ENCODE peak calls at places on chromosomes 16 and 17, in four cellular contexts. One of them, this sample, is unnamed.

GRCh38 chr17:2582493-2582892 is 11.0 kb upstream of the PAFAH1B1 start:
- DNase-seq in CD4-positive, CD25-positive, alpha-beta regulatory T cell: no peak
- DNase-seq in HCT116: no peak
- DNase-seq in fibroblast of lung: no peak
- DNase-seq in this sample: no peak

GRCh38 chr16:56349711-56350161 is 75.6 kb downstream of the AMFR start:
- DNase-seq in HCT116: no peak
- DNase-seq in CD4-positive, CD25-positive, alpha-beta regulatory T cell: no peak
- DNase-seq in fibroblast of lung: no peak
- DNase-seq in this sample: no peak

GRCh38 chr17:48637323-48638260 is 11.4 kb upstream of the HOXB9 start:
- DNase-seq in HCT116: no peak
- DNase-seq in fibroblast of lung: peak; percentile 68
- DNase-seq in CD4-positive, CD25-positive, alpha-beta regulatory T cell: no peak
- DNase-seq in this sample: no peak

GRCh38 chr17:4994081-4994595 is 3.2 kb downstream of the INCA1 start:
- DNase-seq in HCT116: no peak
- DNase-seq in CD4-positive, CD25-positive, alpha-beta regulatory T cell: no peak
- DNase-seq in fibroblast of lung: no peak
- DNase-seq in this sample: no peak

GRCh38 chr16:75385507-75386152 is 47.7 kb downstream of the CFDP1 start:
- DNase-seq in fibroblast of lung: peak; percentile 80
- DNase-seq in CD4-positive, CD25-positive, alpha-beta regulatory T cell: peak; percentile 64
- DNase-seq in HCT116: peak; percentile 66
- DNase-seq in this sample: peak; percentile 75

GRCh38 chr17:39955726-39956225 is 7.0 kb upstream of the GSDMA start:
- DNase-seq in fibroblast of lung: no peak
- DNase-seq in CD4-positive, CD25-positive, alpha-beta regulatory T cell: no peak
- DNase-seq in HCT116: no peak
- DNase-seq in this sample: no peak

GRCh38 chr17:7912927-7913524 is 3.1 kb downstream of the RNF227 start:
- DNase-seq in CD4-positive, CD25-positive, alpha-beta regulatory T cell: peak; percentile 75
- DNase-seq in fibroblast of lung: peak; percentile 66
- DNase-seq in HCT116: peak; percentile 81
- DNase-seq in this sample: peak; percentile 85

GRCh38 chr16:10090816-10091215 is 91.4 kb downstream of the GRIN2A start:
- DNase-seq in CD4-positive, CD25-positive, alpha-beta regulatory T cell: no peak
- DNase-seq in HCT116: no peak
- DNase-seq in fibroblast of lung: peak; percentile 86
- DNase-seq in this sample: no peak

GRCh38 chr16:89142474-89143197 is 28.9 kb upstream of the CDH15 start:
- DNase-seq in CD4-positive, CD25-positive, alpha-beta regulatory T cell: no peak
- DNase-seq in HCT116: no peak
- DNase-seq in fibroblast of lung: no peak
- DNase-seq in this sample: no peak

GRCh38 chr16:10387378-10387681 is 1.5 kb downstream of the ATF7IP2 start:
- DNase-seq in CD4-positive, CD25-positive, alpha-beta regulatory T cell: no peak
- DNase-seq in fibroblast of lung: no peak
- DNase-seq in HCT116: no peak
- DNase-seq in this sample: no peak

GRCh38 chr17:2055494-2056220 is 754 bp downstream of the HIC1 start:
- DNase-seq in HCT116: no peak
- DNase-seq in fibroblast of lung: no peak
- DNase-seq in CD4-positive, CD25-positive, alpha-beta regulatory T cell: peak; percentile 19
- DNase-seq in this sample: no peak

GRCh38 chr17:77840576-77841160 is 117.8 kb upstream of the TNRC6C start:
- DNase-seq in CD4-positive, CD25-positive, alpha-beta regulatory T cell: no peak
- DNase-seq in HCT116: no peak
- DNase-seq in fibroblast of lung: no peak
- DNase-seq in this sample: no peak

GRCh38 chr16:14496047-14496770 is 133.9 kb downstream of the PARN start:
- DNase-seq in fibroblast of lung: no peak
- DNase-seq in CD4-positive, CD25-positive, alpha-beta regulatory T cell: no peak
- DNase-seq in HCT116: no peak
- DNase-seq in this sample: no peak

GRCh38 chr17:77495575-77495974 is 354.8 kb downstream of the SEC14L1 start:
- DNase-seq in fibroblast of lung: no peak
- DNase-seq in HCT116: no peak
- DNase-seq in CD4-positive, CD25-positive, alpha-beta regulatory T cell: no peak
- DNase-seq in this sample: no peak

GRCh38 chr16:65666132-65666869 is 544.4 kb upstream of the CDH11 start:
- DNase-seq in CD4-positive, CD25-positive, alpha-beta regulatory T cell: no peak
- DNase-seq in HCT116: no peak
- DNase-seq in fibroblast of lung: peak; percentile 62
- DNase-seq in this sample: no peak

GRCh38 chr16:90032664-90033346 is 13.5 kb upstream of the DBNDD1 start:
- DNase-seq in fibroblast of lung: peak; percentile 28
- DNase-seq in CD4-positive, CD25-positive, alpha-beta regulatory T cell: no peak
- DNase-seq in HCT116: no peak
- DNase-seq in this sample: no peak

GRCh38 chr16:31664683-31665482 is 137.2 kb downstream of the AHSP start:
- DNase-seq in HCT116: no peak
- DNase-seq in CD4-positive, CD25-positive, alpha-beta regulatory T cell: no peak
- DNase-seq in fibroblast of lung: peak; percentile 61
- DNase-seq in this sample: no peak
- H3K4me3 ChIP-seq in HCT116: no peak overlapping the region
- H3K4me3 ChIP-seq in CD4-positive, CD25-positive, alpha-beta regulatory T cell: no peak overlapping the region
- H3K4me3 ChIP-seq in fibroblast of lung: no peak overlapping the region
- H3K4me3 ChIP-seq in this sample: no peak overlapping the region

GRCh38 chr17:66966529-66967418 is 2.3 kb downstream of the CACNG4 start:
- DNase-seq in CD4-positive, CD25-positive, alpha-beta regulatory T cell: no peak
- DNase-seq in fibroblast of lung: no peak
- DNase-seq in HCT116: no peak
- DNase-seq in this sample: no peak
- H3K4me3 ChIP-seq in CD4-positive, CD25-positive, alpha-beta regulatory T cell: no peak overlapping the region
- H3K4me3 ChIP-seq in fibroblast of lung: no peak overlapping the region
- H3K4me3 ChIP-seq in HCT116: no peak overlapping the region
- H3K4me3 ChIP-seq in this sample: no peak overlapping the region

DNA sequence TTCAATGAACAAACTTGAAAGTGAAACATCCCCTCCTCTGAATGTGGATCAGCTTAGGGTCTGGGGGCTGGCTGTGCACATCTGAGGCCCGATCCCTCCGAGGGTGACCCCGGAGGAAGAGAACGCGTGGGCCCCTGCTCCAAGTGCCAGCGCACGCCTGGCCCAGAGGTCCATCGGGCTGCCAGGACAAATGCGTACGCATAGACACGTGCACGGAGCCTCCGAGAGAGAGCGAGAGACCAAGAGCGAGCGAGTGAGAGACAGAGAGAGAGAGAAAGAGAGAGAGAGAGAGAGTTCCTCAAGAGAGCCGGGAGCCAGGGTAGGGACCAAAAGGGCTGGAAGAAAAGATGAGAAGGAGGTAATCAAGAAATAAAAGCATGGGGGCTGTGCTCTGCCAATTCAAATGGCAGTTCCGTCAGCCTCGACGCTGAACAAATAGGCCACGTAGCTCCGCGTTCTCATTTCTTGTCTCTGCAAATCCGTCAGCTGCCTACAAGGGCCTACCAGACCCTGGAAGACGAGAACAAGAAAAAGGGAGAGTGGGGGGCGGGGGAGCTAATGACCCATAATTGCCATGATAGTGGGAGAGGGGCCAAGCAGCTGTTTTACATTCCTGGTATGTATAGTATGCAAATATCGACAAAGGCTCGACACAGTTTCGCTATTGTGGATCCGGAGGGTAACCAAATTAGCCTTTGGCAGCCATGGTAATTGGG is 435.3 kb upstream of the ZFHX3 start:
- DNase-seq in HCT116: no peak
- DNase-seq in fibroblast of lung: no peak
- DNase-seq in CD4-positive, CD25-positive, alpha-beta regulatory T cell: no peak
- DNase-seq in this sample: no peak
- H3K4me3 ChIP-seq in HCT116: no peak overlapping the region
- H3K4me3 ChIP-seq in fibroblast of lung: no peak overlapping the region
- H3K4me3 ChIP-seq in CD4-positive, CD25-positive, alpha-beta regulatory T cell: no peak overlapping the region
- H3K4me3 ChIP-seq in this sample: no peak overlapping the region

GRCh38 chr16:57680842-57681241 is 12.7 kb downstream of the ADGRG3 start:
- DNase-seq in HCT116: no peak
- DNase-seq in CD4-positive, CD25-positive, alpha-beta regulatory T cell: no peak
- DNase-seq in fibroblast of lung: no peak
- DNase-seq in this sample: no peak

GRCh38 chr16:57684626-57685358 is 9.8 kb upstream of the DRC7 start:
- DNase-seq in CD4-positive, CD25-positive, alpha-beta regulatory T cell: no peak
- DNase-seq in HCT116: no peak
- DNase-seq in fibroblast of lung: no peak
- DNase-seq in this sample: no peak

GRCh38 chr16:57683599-57684545 is 10.7 kb upstream of the DRC7 start:
- DNase-seq in CD4-positive, CD25-positive, alpha-beta regulatory T cell: no peak
- DNase-seq in fibroblast of lung: no peak
- DNase-seq in HCT116: no peak
- DNase-seq in this sample: no peak

GRCh38 chr16:57681950-57682728 is 12.5 kb upstream of the DRC7 start:
- DNase-seq in CD4-positive, CD25-positive, alpha-beta regulatory T cell: no peak
- DNase-seq in HCT116: no peak
- DNase-seq in fibroblast of lung: no peak
- DNase-seq in this sample: no peak

DNA sequence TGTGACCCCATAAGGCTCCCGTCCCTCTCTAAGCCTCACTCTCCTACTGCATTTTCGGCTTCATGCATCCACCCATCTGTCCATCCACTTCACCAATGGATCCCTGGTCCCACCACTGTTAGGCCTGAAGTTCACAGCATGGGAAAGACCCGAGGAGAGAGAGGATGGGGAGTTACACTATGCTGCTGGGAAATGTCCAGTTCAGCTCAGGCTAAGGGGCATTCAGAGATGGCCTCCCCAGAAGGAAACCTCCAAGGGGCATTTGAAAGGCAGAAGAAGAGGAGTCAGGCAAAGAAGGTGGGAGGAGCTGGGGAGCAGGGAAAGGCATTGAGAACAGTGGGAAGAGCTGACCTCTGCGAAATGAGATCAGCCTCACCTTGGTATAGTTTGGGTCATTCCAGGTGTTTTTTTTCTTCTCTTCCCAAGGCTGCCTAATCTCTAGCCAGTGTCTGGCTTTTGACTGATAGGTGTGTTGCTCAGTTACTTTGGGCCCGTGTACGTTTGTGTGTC is 11.7 kb upstream of the DRC7 start:
- DNase-seq in CD4-positive, CD25-positive, alpha-beta regulatory T cell: no peak
- DNase-seq in HCT116: no peak
- DNase-seq in fibroblast of lung: no peak
- DNase-seq in this sample: no peak
- H3K4me3 ChIP-seq in CD4-positive, CD25-positive, alpha-beta regulatory T cell: no peak overlapping the region
- H3K4me3 ChIP-seq in HCT116: no peak overlapping the region
- H3K4me3 ChIP-seq in fibroblast of lung: no peak overlapping the region
- H3K4me3 ChIP-seq in this sample: no peak overlapping the region

GRCh38 chr16:2587891-2588565 is 50.2 kb downstream of the PDPK1 start:
- DNase-seq in CD4-positive, CD25-positive, alpha-beta regulatory T cell: no peak
- DNase-seq in fibroblast of lung: no peak
- DNase-seq in HCT116: no peak
- DNase-seq in this sample: no peak

GRCh38 chr16:2586241-2586640 is 48.4 kb downstream of the PDPK1 start:
- DNase-seq in fibroblast of lung: no peak
- DNase-seq in CD4-positive, CD25-positive, alpha-beta regulatory T cell: no peak
- DNase-seq in HCT116: no peak
- DNase-seq in this sample: no peak

GRCh38 chr16:2586901-2587480 is 49.2 kb downstream of the PDPK1 start:
- DNase-seq in CD4-positive, CD25-positive, alpha-beta regulatory T cell: no peak
- DNase-seq in HCT116: no peak
- DNase-seq in fibroblast of lung: no peak
- DNase-seq in this sample: no peak

GRCh38 chr16:2585651-2586081 is 47.8 kb downstream of the PDPK1 start:
- DNase-seq in fibroblast of lung: no peak
- DNase-seq in CD4-positive, CD25-positive, alpha-beta regulatory T cell: no peak
- DNase-seq in HCT116: no peak
- DNase-seq in this sample: no peak

DNA sequence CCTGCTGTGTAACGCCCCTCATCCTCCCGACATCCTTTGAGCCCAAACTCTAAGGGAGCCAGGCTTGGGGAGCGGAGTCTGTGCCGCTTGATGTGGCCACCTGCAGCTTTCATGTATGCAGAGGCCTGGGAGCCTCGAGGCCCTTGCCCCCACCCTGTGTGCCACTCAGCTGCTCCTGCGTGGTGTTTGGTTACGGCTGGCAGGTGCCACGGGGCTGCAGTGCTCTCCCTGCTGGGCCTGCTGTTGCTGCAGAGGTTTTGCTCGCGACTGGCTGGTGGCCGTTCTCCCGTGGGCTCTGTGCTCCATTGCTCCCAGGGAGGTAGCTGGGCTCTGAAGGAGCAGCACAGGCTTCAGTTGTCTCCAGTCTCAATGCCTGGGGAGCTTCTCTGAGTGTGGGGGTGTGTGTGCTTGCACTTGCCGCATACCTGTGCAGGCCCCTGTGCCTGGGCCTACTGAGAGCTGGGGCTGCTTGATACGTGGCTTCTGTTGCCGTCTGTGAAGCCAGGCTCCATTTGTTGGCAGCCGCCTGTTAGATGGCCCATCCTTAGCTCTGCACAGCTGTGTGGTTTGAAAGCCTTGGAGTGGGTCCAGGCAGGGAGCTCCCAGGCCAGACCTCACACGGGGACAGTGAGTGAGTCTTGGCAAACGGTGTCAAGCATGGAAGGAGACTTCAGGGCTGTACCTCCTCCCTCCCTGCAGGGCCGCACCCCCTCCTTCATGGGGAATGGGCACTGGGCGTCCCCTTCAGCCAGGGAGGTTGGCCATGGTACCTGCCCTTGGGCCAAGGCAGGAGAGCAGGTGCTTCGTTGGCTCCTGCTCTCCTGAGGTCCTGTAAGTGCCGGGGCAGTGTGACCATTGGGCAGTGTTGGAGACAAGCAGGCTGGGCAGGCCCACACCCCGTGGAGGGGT is 47.2 kb downstream of the PDPK1 start:
- DNase-seq in HCT116: no peak
- DNase-seq in CD4-positive, CD25-positive, alpha-beta regulatory T cell: no peak
- DNase-seq in fibroblast of lung: no peak
- DNase-seq in this sample: peak; percentile 48
- H3K4me3 ChIP-seq in HCT116: no peak overlapping the region
- H3K4me3 ChIP-seq in CD4-positive, CD25-positive, alpha-beta regulatory T cell: no peak overlapping the region
- H3K4me3 ChIP-seq in fibroblast of lung: no peak overlapping the region
- H3K4me3 ChIP-seq in this sample: no peak overlapping the region

GRCh38 chr16:8656376-8656775 is 18.0 kb upstream of the ABAT start:
- DNase-seq in CD4-positive, CD25-positive, alpha-beta regulatory T cell: no peak
- DNase-seq in HCT116: no peak
- DNase-seq in fibroblast of lung: no peak
- DNase-seq in this sample: no peak
- H3K4me3 ChIP-seq in CD4-positive, CD25-positive, alpha-beta regulatory T cell: no peak overlapping the region
- H3K4me3 ChIP-seq in HCT116: no peak overlapping the region
- H3K4me3 ChIP-seq in fibroblast of lung: no peak overlapping the region
- H3K4me3 ChIP-seq in this sample: no peak overlapping the region

This sample was measured in Jurkat, Clone E6-1.